ENCODE peak calls at places on chromosomes 13 and 19, in eight cellular contexts. X is mucosa of gallbladder; D is stimulated activated CD4-positive, alpha-beta T cell treated with anti-CD3 and anti-CD28 coated beads, Interleukin-15, amount 100 ng/mL, for 1 hour; U is neural progenitor cell; F is body of pancreas; Y is AG09319; G is hypothalamus; C is T-cell. J is an unnamed sample.

GRCh38 chr19:39917561-39918182 is 16.8 kb downstream of the FCGBP start:
- DNase-seq in U (no peak), G (no peak), X (no peak), C (no peak), Y (no peak), F (no peak), D (no peak), J (no peak)

GRCh38 chr13:112450567-112451240 is 74.5 kb downstream of the SPACA7 start:
- DNase-seq in Y (no peak), F (no peak), X (no peak), C (no peak), U (no peak), G (no peak), D (no peak), J (no peak)

GRCh38 chr19:46955114-46955812 is 64.4 kb upstream of the NPAS1 start:
- DNase-seq in D (no peak), G (no peak), U (no peak), X (no peak), Y (no peak), F (no peak), C (peak), J (no peak)

GRCh38 chr19:6828698-6829633 is 56.5 kb downstream of the VAV1 start:
- DNase-seq in G (no peak), D (no peak), C (peak), F (no peak), Y (no peak), U (no peak), X (no peak), J (no peak)

GRCh38 chr19:23526302-23526701 is 131.0 kb upstream of the ZNF91 start:
- DNase-seq in F (no peak), U (no peak), Y (no peak), D (no peak), C (no peak), X (no peak), G (no peak), J (no peak)

GRCh38 chr19:31675187-31675913 is 326.1 kb upstream of the TSHZ3 start:
- DNase-seq in C (no peak), X (no peak), Y (no peak), F (no peak), G (no peak), D (no peak), U (no peak), J (no peak)

GRCh38 chr19:37977992-37978391 is 71.0 kb downstream of the SIPA1L3 start:
- DNase-seq in F (no peak), U (peak), D (no peak), G (peak), X (no peak), Y (no peak), C (no peak), J (peak)

GRCh38 chr19:22634450-22634827 is 315 bp downstream of the ZNF492 start:
- DNase-seq in D (no peak), U (no peak), C (no peak), X (no peak), F (no peak), Y (no peak), G (no peak), J (no peak)

GRCh38 chr13:33349996-33350826 is 64.7 kb upstream of the STARD13 start:
- DNase-seq in F (peak), U (peak), Y (no peak), X (peak), D (no peak), C (no peak), G (peak), J (peak)

GRCh38 chr13:97030705-97031452 is 36.6 kb upstream of the OXGR1 start:
- DNase-seq in X (no peak), G (no peak), U (peak), D (no peak), Y (no peak), F (no peak), C (no peak), J (no peak)

GRCh38 chr19:47227347-47228167 is 3.4 kb downstream of the BBC3 start:
- DNase-seq in C (no peak), U (peak), F (peak), D (no peak), G (peak), Y (peak), X (peak), J (peak)

GRCh38 chr13:74074723-74075122 is 59.5 kb downstream of the KLF12 start:
- DNase-seq in F (no peak), D (no peak), X (no peak), G (no peak), C (no peak), U (no peak), Y (no peak), J (no peak)

GRCh38 chr19:1945899-1946298 is 4.9 kb downstream of the CSNK1G2 start:
- DNase-seq in G (no peak), C (peak), F (peak), Y (no peak), D (no peak), X (no peak), U (peak), J (peak)

GRCh38 chr13:43816401-43816889 is 29.7 kb upstream of the ENOX1 start:
- DNase-seq in F (no peak), C (no peak), D (no peak), G (no peak), Y (no peak), X (no peak), U (no peak), J (no peak)

GRCh38 chr13:29511439-29511814 is 84.1 kb downstream of the SLC7A1 start:
- DNase-seq in Y (no peak), U (no peak), C (no peak), D (no peak), X (no peak), G (no peak), F (no peak), J (no peak)

J was measured in neural crest cell.